ENCODE peak calls at places on chromosomes 13 and 19, in six cellular contexts. Z, O, M, R, S and Q are unnamed samples.

GRCh38 chr13:39321578-39321977 is 281.4 kb downstream of the LHFPL6 start:
- DNase-seq in Z (no peak), O (no peak), M (peak; percentile 58), R (peak; percentile 82), S (no peak), Q (no peak)

GRCh38 chr13:24627864-24628418 is 52.3 kb upstream of the ATP12A start:
- DNase-seq in Z (peak; percentile 51), O (no peak), M (no peak), R (no peak), S (no peak), Q (no peak)

GRCh38 chr13:107170270-107170931 is 602.5 kb upstream of the ARGLU1 start:
- DNase-seq in Z (no peak), O (no peak), M (no peak), R (no peak), S (no peak), Q (no peak)

GRCh38 chr13:78020861-78021260 is 102.2 kb upstream of the EDNRB start:
- DNase-seq in Z (no peak), O (no peak), M (peak; percentile 22), R (no peak), S (no peak), Q (no peak)

GRCh38 chr19:18759435-18760426 is 31.4 kb downstream of the COMP start:
- DNase-seq in Z (no peak), O (no peak), M (peak; percentile 59), R (no peak), S (no peak), Q (no peak)

GRCh38 chr13:110173247-110173818 is 133.6 kb downstream of the COL4A1 start:
- DNase-seq in Z (peak; percentile 65), O (no peak), M (no peak), R (no peak), S (no peak), Q (no peak)

GRCh38 chr13:20263393-20264044 is 31.4 kb upstream of the GJB6 start:
- DNase-seq in Z (no peak), O (no peak), M (no peak), R (no peak), S (no peak), Q (no peak)

GRCh38 chr13:106587787-106588186 is 19.9 kb upstream of the ARGLU1 start:
- DNase-seq in Z (no peak), O (no peak), M (no peak), R (no peak), S (no peak), Q (no peak)

GRCh38 chr19:49368711-49369358 is 5.2 kb downstream of the DKKL1 start:
- DNase-seq in Z (no peak), O (no peak), M (no peak), R (no peak), S (no peak), Q (no peak)

GRCh38 chr19:38837656-38838121 is 6.1 kb upstream of the ECH1 start:
- DNase-seq in Z (peak; percentile 54), O (no peak), M (no peak), R (no peak), S (no peak), Q (no peak)

GRCh38 chr13:112244495-112245177 is 131.5 kb upstream of the SPACA7 start:
- DNase-seq in Z (no peak), O (no peak), M (no peak), R (no peak), S (no peak), Q (no peak)

GRCh38 chr13:112244061-112244460 is 132.1 kb upstream of the SPACA7 start:
- DNase-seq in Z (no peak), O (no peak), M (no peak), R (no peak), S (no peak), Q (no peak)

GRCh38 chr13:112245959-112246358 is 130.2 kb upstream of the SPACA7 start:
- DNase-seq in Z (no peak), O (no peak), M (no peak), R (no peak), S (no peak), Q (no peak)

GRCh38 chr13:112246731-112247470 is 129.3 kb upstream of the SPACA7 start:
- DNase-seq in Z (no peak), O (no peak), M (no peak), R (no peak), S (no peak), Q (no peak)

DNA sequence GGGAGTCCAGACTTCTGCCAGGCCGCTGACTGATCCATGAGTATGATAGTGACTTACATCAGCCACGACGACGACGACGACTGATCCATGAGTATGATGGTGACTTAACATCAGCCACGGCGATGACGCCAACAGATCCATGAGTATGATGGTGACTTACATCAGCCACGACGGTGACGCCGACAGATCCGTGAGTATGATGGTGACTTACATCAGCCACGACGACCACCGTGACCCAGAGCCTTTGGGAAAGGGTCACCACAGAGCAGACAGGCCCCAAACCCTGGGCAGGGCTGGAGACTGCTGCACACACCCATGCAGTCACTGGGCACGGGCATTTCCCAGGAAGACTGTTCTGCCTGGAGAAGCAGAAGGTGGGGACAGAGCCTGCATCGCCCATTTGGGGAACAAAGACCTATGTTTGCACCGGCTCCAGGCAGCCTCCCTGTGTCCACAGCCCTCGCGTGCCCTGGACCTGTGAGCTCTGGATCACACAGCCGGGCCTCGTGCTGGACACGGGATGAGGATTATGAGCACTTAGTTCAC is 130.9 kb upstream of the SPACA7 start:
- DNase-seq in Z (no peak), O (no peak), M (no peak), R (no peak), S (no peak), Q (no peak)
- H3K4me3 ChIP-seq in Z (no peak overlapping the region), O (no peak overlapping the region), M (no peak overlapping the region), R (no peak overlapping the region), S (no peak overlapping the region), Q (no peak overlapping the region)

DNA sequence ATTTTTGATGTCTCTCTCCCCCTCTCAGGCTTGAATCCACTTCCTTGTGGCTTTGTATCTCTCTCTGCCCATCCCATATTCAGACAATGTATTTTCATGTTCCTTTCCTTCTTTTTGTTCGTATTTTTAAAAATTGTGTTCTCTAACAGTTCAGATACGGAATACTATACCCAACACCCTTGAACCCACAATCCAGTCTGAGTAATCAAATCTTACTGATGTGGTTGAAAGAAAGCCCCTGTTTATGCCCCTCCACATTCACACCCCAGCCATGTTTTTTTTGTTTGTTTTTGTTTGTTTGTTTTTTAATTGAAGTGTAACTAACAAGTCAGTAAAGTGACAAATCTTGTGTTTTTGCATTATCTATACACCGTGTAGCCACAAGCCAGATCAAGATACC is 1.4 kb downstream of the SPIB start:
- DNase-seq in Z (no peak), O (no peak), M (no peak), R (no peak), S (no peak), Q (no peak)
- H3K4me3 ChIP-seq in Z (no peak overlapping the region), O (no peak overlapping the region), M (no peak overlapping the region), R (no peak overlapping the region), S (no peak overlapping the region), Q (no peak overlapping the region)

GRCh38 chr13:73741111-73741510 is 393.1 kb downstream of the KLF12 start:
- DNase-seq in Z (peak; percentile 14), O (no peak), M (no peak), R (peak; percentile 35), S (no peak), Q (no peak)
- H3K4me3 ChIP-seq in Z (no peak overlapping the region), O (no peak overlapping the region), M (no peak overlapping the region), R (peak overlapping the region; percentile 21), S (no peak overlapping the region), Q (no peak overlapping the region)

DNA sequence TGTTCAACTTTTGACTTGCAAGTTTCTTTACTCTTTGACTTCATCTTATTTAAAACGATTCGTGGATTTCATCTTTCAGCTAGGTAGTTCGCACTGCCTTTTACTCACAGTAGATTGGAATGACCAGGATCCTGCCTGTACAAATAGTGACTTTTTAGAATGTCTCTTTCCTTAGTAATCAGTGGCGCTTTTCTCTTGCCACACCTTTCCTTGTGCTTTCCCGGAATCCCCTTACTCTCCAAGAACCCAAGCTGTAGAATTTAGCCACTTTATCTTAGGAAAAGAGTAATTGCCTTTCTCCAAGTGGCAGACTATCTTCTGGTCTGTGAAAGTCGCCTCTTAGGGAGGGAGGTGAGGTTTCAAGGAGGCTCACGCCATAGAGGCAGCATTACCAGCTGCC is 123.4 kb downstream of the LMO7 start:
- DNase-seq in Z (no peak), O (no peak), M (no peak), R (no peak), S (no peak), Q (no peak)
- H3K4me3 ChIP-seq in Z (no peak overlapping the region), O (no peak overlapping the region), M (no peak overlapping the region), R (no peak overlapping the region), S (no peak overlapping the region), Q (no peak overlapping the region)

DNA sequence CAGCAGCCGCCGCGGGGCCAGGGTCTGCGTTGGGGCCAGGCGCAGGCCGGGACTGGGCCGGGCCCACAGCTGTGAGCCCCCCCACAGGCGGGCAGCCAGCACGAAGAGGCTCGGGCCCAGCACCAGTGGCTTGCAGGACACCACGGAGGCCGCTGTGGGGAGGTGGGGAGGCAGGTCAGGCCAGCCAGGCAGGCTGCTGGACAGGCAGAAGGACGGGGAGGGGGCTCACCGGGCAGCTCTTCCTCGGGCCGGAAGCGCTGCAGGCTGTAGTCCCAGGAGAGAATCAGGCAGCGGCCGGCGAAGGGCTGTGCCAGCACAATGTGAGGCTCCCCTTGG is 8.3 kb downstream of the LGI4 start:
- DNase-seq in Z (no peak), O (no peak), M (peak; percentile 85), R (no peak), S (no peak), Q (no peak)
- H3K4me3 ChIP-seq in Z (no peak overlapping the region), O (no peak overlapping the region), M (no peak overlapping the region), R (no peak overlapping the region), S (no peak overlapping the region), Q (no peak overlapping the region)